ENCODE peak calls at places on chromosomes 5 and 9, in seven cellular contexts. One of them, this sample, is unnamed.

GRCh38 chr9:7760014-7760415 is 39.6 kb downstream of the DMAC1 start:
- DNase-seq in uterus: no peak
- DNase-seq in heart right ventricle: peak; percentile 15
- DNase-seq in A673: peak; percentile 8
- DNase-seq in pancreas: no peak
- DNase-seq in mesenchymal stem cell: peak; percentile 23
- DNase-seq in left ventricle myocardium inferior: peak; percentile 16
- DNase-seq in this sample: no peak

GRCh38 chr5:82356808-82357671 is 78.9 kb upstream of the RPS23 start:
- DNase-seq in uterus: peak; percentile 95
- DNase-seq in heart right ventricle: peak; percentile 63
- DNase-seq in A673: no peak
- DNase-seq in pancreas: peak; percentile 52
- DNase-seq in mesenchymal stem cell: peak; percentile 54
- DNase-seq in left ventricle myocardium inferior: peak; percentile 78
- DNase-seq in this sample: peak; percentile 99

GRCh38 chr5:149310947-149311675 is 34.2 kb upstream of the GRPEL2 start:
- DNase-seq in uterus: peak; percentile 52
- DNase-seq in heart right ventricle: peak; percentile 59
- DNase-seq in A673: peak; percentile 27
- DNase-seq in pancreas: no peak
- DNase-seq in mesenchymal stem cell: peak; percentile 73
- DNase-seq in left ventricle myocardium inferior: no peak
- DNase-seq in this sample: peak; percentile 53

GRCh38 chr9:111959468-111959941 is 62.9 kb downstream of the UGCG start:
- DNase-seq in uterus: no peak
- DNase-seq in heart right ventricle: peak; percentile 13
- DNase-seq in A673: no peak
- DNase-seq in pancreas: no peak
- DNase-seq in mesenchymal stem cell: peak; percentile 92
- DNase-seq in left ventricle myocardium inferior: no peak
- DNase-seq in this sample: no peak

GRCh38 chr5:69467442-69468225 is 25.0 kb upstream of the OCLN start:
- DNase-seq in uterus: no peak
- DNase-seq in heart right ventricle: no peak
- DNase-seq in A673: no peak
- DNase-seq in pancreas: no peak
- DNase-seq in mesenchymal stem cell: no peak
- DNase-seq in left ventricle myocardium inferior: no peak
- DNase-seq in this sample: no peak

GRCh38 chr5:16536246-16536645 is 70.6 kb upstream of the ZNF622 start:
- DNase-seq in uterus: no peak
- DNase-seq in heart right ventricle: no peak
- DNase-seq in A673: no peak
- DNase-seq in pancreas: no peak
- DNase-seq in mesenchymal stem cell: no peak
- DNase-seq in left ventricle myocardium inferior: no peak
- DNase-seq in this sample: no peak

GRCh38 chr5:72511371-72512178 is 4.4 kb upstream of the ZNF366 start:
- DNase-seq in uterus: no peak
- DNase-seq in heart right ventricle: no peak
- DNase-seq in A673: no peak
- DNase-seq in pancreas: no peak
- DNase-seq in mesenchymal stem cell: peak; percentile 79
- DNase-seq in left ventricle myocardium inferior: no peak
- DNase-seq in this sample: no peak

GRCh38 chr9:112361602-112362001 is 18.3 kb upstream of the HSDL2 start:
- DNase-seq in uterus: no peak
- DNase-seq in heart right ventricle: no peak
- DNase-seq in A673: peak; percentile 70
- DNase-seq in pancreas: no peak
- DNase-seq in mesenchymal stem cell: peak; percentile 49
- DNase-seq in left ventricle myocardium inferior: no peak
- DNase-seq in this sample: no peak

GRCh38 chr5:96031811-96032261 is 70.2 kb upstream of the ELL2 start:
- DNase-seq in uterus: no peak
- DNase-seq in heart right ventricle: no peak
- DNase-seq in A673: no peak
- DNase-seq in pancreas: no peak
- DNase-seq in mesenchymal stem cell: no peak
- DNase-seq in left ventricle myocardium inferior: no peak
- DNase-seq in this sample: no peak

GRCh38 chr9:91214867-91215266 is 146.9 kb downstream of the AUH start:
- DNase-seq in uterus: no peak
- DNase-seq in heart right ventricle: no peak
- DNase-seq in A673: no peak
- DNase-seq in pancreas: no peak
- DNase-seq in mesenchymal stem cell: no peak
- DNase-seq in left ventricle myocardium inferior: no peak
- DNase-seq in this sample: no peak

GRCh38 chr5:132768485-132768868 is 8.6 kb downstream of the SEPTIN8 start:
- DNase-seq in uterus: no peak
- DNase-seq in heart right ventricle: no peak
- DNase-seq in A673: no peak
- DNase-seq in pancreas: no peak
- DNase-seq in mesenchymal stem cell: no peak
- DNase-seq in left ventricle myocardium inferior: no peak
- DNase-seq in this sample: no peak

GRCh38 chr5:157559301-157559700 is 16.3 kb downstream of the ADAM19 start:
- DNase-seq in uterus: no peak
- DNase-seq in heart right ventricle: no peak
- DNase-seq in A673: no peak
- DNase-seq in pancreas: no peak
- DNase-seq in mesenchymal stem cell: peak; percentile 54
- DNase-seq in left ventricle myocardium inferior: no peak
- DNase-seq in this sample: no peak

GRCh38 chr5:91486638-91487037 is 103.5 kb upstream of the ARRDC3 start:
- DNase-seq in uterus: no peak
- DNase-seq in heart right ventricle: no peak
- DNase-seq in A673: peak; percentile 19
- DNase-seq in pancreas: no peak
- DNase-seq in mesenchymal stem cell: peak; percentile 22
- DNase-seq in left ventricle myocardium inferior: no peak
- DNase-seq in this sample: no peak

GRCh38 chr5:136249678-136250266 is 56.8 kb upstream of the SMIM32 start:
- DNase-seq in uterus: peak; percentile 18
- DNase-seq in heart right ventricle: peak; percentile 44
- DNase-seq in A673: peak; percentile 70
- DNase-seq in pancreas: peak; percentile 38
- DNase-seq in mesenchymal stem cell: peak; percentile 68
- DNase-seq in left ventricle myocardium inferior: peak; percentile 33
- DNase-seq in this sample: peak; percentile 86

GRCh38 chr5:148924817-148925216 is 98.4 kb downstream of the ADRB2 start:
- DNase-seq in uterus: peak; percentile 52
- DNase-seq in heart right ventricle: peak; percentile 30
- DNase-seq in A673: no peak
- DNase-seq in pancreas: no peak
- DNase-seq in mesenchymal stem cell: no peak
- DNase-seq in left ventricle myocardium inferior: peak; percentile 30
- DNase-seq in this sample: no peak

GRCh38 chr5:135398160-135398854 is 724 bp downstream of the MACROH2A1 start:
- DNase-seq in uterus: no peak
- DNase-seq in heart right ventricle: peak; percentile 23
- DNase-seq in A673: peak; percentile 63
- DNase-seq in pancreas: no peak
- DNase-seq in mesenchymal stem cell: peak; percentile 49
- DNase-seq in left ventricle myocardium inferior: no peak
- DNase-seq in this sample: no peak

GRCh38 chr9:77455312-77455927 is 192.7 kb downstream of the GNA14 start:
- DNase-seq in uterus: no peak
- DNase-seq in heart right ventricle: no peak
- DNase-seq in A673: peak; percentile 59
- DNase-seq in pancreas: no peak
- DNase-seq in mesenchymal stem cell: peak; percentile 43
- DNase-seq in left ventricle myocardium inferior: no peak
- DNase-seq in this sample: no peak

GRCh38 chr9:89359018-89359417 is 40.7 kb downstream of the SECISBP2 start:
- DNase-seq in uterus: no peak
- DNase-seq in heart right ventricle: no peak
- DNase-seq in A673: no peak
- DNase-seq in pancreas: peak; percentile 21
- DNase-seq in mesenchymal stem cell: no peak
- DNase-seq in left ventricle myocardium inferior: no peak
- DNase-seq in this sample: peak; percentile 78

GRCh38 chr5:15069407-15069905 is 197.9 kb upstream of the ANKH start:
- DNase-seq in uterus: no peak
- DNase-seq in heart right ventricle: no peak
- DNase-seq in A673: no peak
- DNase-seq in pancreas: no peak
- DNase-seq in mesenchymal stem cell: no peak
- DNase-seq in left ventricle myocardium inferior: no peak
- DNase-seq in this sample: no peak

GRCh38 chr9:71145179-71145578 is 23.8 kb upstream of the TRPM3 start:
- DNase-seq in uterus: no peak
- DNase-seq in heart right ventricle: no peak
- DNase-seq in A673: peak; percentile 12
- DNase-seq in pancreas: no peak
- DNase-seq in mesenchymal stem cell: no peak
- DNase-seq in left ventricle myocardium inferior: no peak
- DNase-seq in this sample: peak; percentile 25

GRCh38 chr9:120928015-120928719 is 1.6 kb upstream of the TRAF1 start:
- DNase-seq in uterus: peak; percentile 63
- DNase-seq in heart right ventricle: peak; percentile 47
- DNase-seq in A673: peak; percentile 28
- DNase-seq in pancreas: peak; percentile 64
- DNase-seq in mesenchymal stem cell: peak; percentile 65
- DNase-seq in left ventricle myocardium inferior: peak; percentile 46
- DNase-seq in this sample: peak; percentile 59

GRCh38 chr9:129964901-129965734 is 77.9 kb downstream of the FNBP1 start:
- DNase-seq in uterus: peak; percentile 48
- DNase-seq in heart right ventricle: no peak
- DNase-seq in A673: peak; percentile 87
- DNase-seq in pancreas: no peak
- DNase-seq in mesenchymal stem cell: peak; percentile 93
- DNase-seq in left ventricle myocardium inferior: no peak
- DNase-seq in this sample: no peak

GRCh38 chr9:135048046-135048757 is 39.3 kb upstream of the OLFM1 start:
- DNase-seq in uterus: no peak
- DNase-seq in heart right ventricle: no peak
- DNase-seq in A673: no peak
- DNase-seq in pancreas: no peak
- DNase-seq in mesenchymal stem cell: no peak
- DNase-seq in left ventricle myocardium inferior: no peak
- DNase-seq in this sample: no peak

GRCh38 chr9:74277532-74277931 is 219.6 kb upstream of the RORB start:
- DNase-seq in uterus: no peak
- DNase-seq in heart right ventricle: no peak
- DNase-seq in A673: no peak
- DNase-seq in pancreas: no peak
- DNase-seq in mesenchymal stem cell: no peak
- DNase-seq in left ventricle myocardium inferior: no peak
- DNase-seq in this sample: no peak

GRCh38 chr9:88789785-88790184 is 201.5 kb upstream of the S1PR3 start:
- DNase-seq in uterus: no peak
- DNase-seq in heart right ventricle: no peak
- DNase-seq in A673: no peak
- DNase-seq in pancreas: no peak
- DNase-seq in mesenchymal stem cell: no peak
- DNase-seq in left ventricle myocardium inferior: no peak
- DNase-seq in this sample: no peak

GRCh38 chr5:103744159-103744558 is 181.6 kb upstream of the NUDT12 start:
- DNase-seq in uterus: no peak
- DNase-seq in heart right ventricle: no peak
- DNase-seq in A673: no peak
- DNase-seq in pancreas: no peak
- DNase-seq in mesenchymal stem cell: no peak
- DNase-seq in left ventricle myocardium inferior: no peak
- DNase-seq in this sample: peak; percentile 31

DNA sequence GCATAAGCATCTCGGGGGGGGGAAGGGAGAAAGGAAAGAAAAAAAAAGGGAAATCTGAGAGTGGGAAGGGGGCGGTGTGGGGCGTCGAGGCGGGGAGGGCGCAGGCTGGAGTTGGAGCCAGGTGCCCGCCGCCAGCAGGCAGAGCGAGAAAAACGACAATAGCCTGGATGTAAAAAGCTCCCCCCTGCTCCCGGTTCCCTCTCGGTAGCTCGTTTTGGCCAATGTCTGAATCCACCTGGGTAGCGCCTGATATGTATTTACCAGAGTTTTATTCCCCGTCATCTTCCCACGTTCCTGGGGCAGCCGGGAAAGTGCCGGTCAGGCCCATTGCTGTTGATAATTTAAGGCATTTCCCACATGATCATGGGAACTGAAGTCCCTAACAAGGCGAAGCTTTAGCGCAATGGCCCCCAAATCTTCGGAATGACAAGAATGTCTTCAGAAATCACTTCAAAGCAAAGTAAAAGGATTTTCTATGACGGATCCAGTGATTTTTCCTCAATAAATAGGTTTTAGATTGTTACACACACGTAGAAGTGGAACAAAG is 3.0 kb upstream of the OTP start:
- DNase-seq in uterus: no peak
- DNase-seq in heart right ventricle: no peak
- DNase-seq in A673: no peak
- DNase-seq in pancreas: no peak
- DNase-seq in mesenchymal stem cell: no peak
- DNase-seq in left ventricle myocardium inferior: no peak
- DNase-seq in this sample: no peak
- H3K4me1 ChIP-seq in uterus: peaks cover 4% of the 10 kb centered on the region
- H3K4me1 ChIP-seq in heart right ventricle: peaks cover 55% of the 10 kb centered on the region
- H3K4me1 ChIP-seq in A673: no peaks in the 10 kb centered on the region
- H3K4me1 ChIP-seq in pancreas: peaks cover 4% of the 10 kb centered on the region
- H3K4me1 ChIP-seq in mesenchymal stem cell: peaks cover 28% of the 10 kb centered on the region
- H3K4me1 ChIP-seq in left ventricle myocardium inferior: peaks cover 59% of the 10 kb centered on the region
- H3K4me1 ChIP-seq in this sample: peaks cover 4% of the 10 kb centered on the region

DNA sequence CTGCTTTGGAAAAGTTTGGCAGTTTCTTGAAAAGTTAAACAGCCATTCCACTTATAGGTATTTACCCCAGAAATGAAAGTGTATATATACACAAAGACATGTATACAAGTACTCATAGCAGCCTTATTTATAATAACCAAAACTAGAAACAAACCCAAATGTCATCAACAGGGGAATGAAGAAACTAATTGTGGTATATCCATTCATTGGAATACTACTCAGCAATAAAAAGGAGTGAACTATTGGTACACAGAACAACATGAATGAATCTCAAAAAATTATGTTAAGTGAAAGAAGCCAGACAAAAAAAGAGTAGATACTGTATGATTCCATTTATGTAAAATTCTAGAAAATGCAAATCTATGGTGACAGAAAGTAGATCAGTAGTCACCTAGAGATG is 2.7 kb downstream of the MORN5 start:
- DNase-seq in uterus: no peak
- DNase-seq in heart right ventricle: no peak
- DNase-seq in A673: no peak
- DNase-seq in pancreas: no peak
- DNase-seq in mesenchymal stem cell: no peak
- DNase-seq in left ventricle myocardium inferior: no peak
- DNase-seq in this sample: no peak
- H3K27me3 ChIP-seq in uterus: no peaks in the 10 kb centered on the region
- H3K27me3 ChIP-seq in heart right ventricle: no peaks in the 10 kb centered on the region
- H3K27me3 ChIP-seq in A673: peaks cover 45% of the 10 kb centered on the region
- H3K27me3 ChIP-seq in pancreas: no peaks in the 10 kb centered on the region
- H3K27me3 ChIP-seq in mesenchymal stem cell: peaks cover 36% of the 10 kb centered on the region
- H3K27me3 ChIP-seq in left ventricle myocardium inferior: no peaks in the 10 kb centered on the region
- H3K27me3 ChIP-seq in this sample: no peaks in the 10 kb centered on the region

GRCh38 chr5:119286516-119287488 is 69.0 kb upstream of the TNFAIP8 start:
- DNase-seq in uterus: no peak
- DNase-seq in heart right ventricle: no peak
- DNase-seq in A673: no peak
- DNase-seq in pancreas: no peak
- DNase-seq in mesenchymal stem cell: no peak
- DNase-seq in left ventricle myocardium inferior: no peak
- DNase-seq in this sample: no peak
- H3K4me3 ChIP-seq in uterus: no peak overlapping the region
- H3K4me3 ChIP-seq in heart right ventricle: no peak overlapping the region
- H3K4me3 ChIP-seq in A673: no peak overlapping the region
- H3K4me3 ChIP-seq in pancreas: no peak overlapping the region
- H3K4me3 ChIP-seq in mesenchymal stem cell: no peak overlapping the region
- H3K4me3 ChIP-seq in left ventricle myocardium inferior: no peak overlapping the region
- H3K4me3 ChIP-seq in this sample: no peak overlapping the region

GRCh38 chr9:131738293-131738692 is 1.6 kb downstream of the RAPGEF1 start:
- DNase-seq in uterus: no peak
- DNase-seq in heart right ventricle: no peak
- DNase-seq in A673: no peak
- DNase-seq in pancreas: no peak
- DNase-seq in mesenchymal stem cell: no peak
- DNase-seq in left ventricle myocardium inferior: no peak
- DNase-seq in this sample: no peak
- H3K4me1 ChIP-seq in uterus: peaks cover 5% of the 10 kb centered on the region
- H3K4me1 ChIP-seq in heart right ventricle: peaks cover 61% of the 10 kb centered on the region
- H3K4me1 ChIP-seq in A673: peaks cover 16% of the 10 kb centered on the region
- H3K4me1 ChIP-seq in pancreas: peaks cover 55% of the 10 kb centered on the region
- H3K4me1 ChIP-seq in mesenchymal stem cell: peaks cover 31% of the 10 kb centered on the region
- H3K4me1 ChIP-seq in left ventricle myocardium inferior: peaks cover 71% of the 10 kb centered on the region
- H3K4me1 ChIP-seq in this sample: peaks cover 32% of the 10 kb centered on the region